ENCODE peak calls at places on chromosomes 2 and 18, in nine cellular contexts. U is aorta; Y is breast epithelium; C is GM23248; W is transverse colon; K is body of pancreas; P is suprapubic skin; R is cardiac muscle cell; X is CD4-positive, alpha-beta memory T cell. M is an unnamed sample. For H3K9me3 and H3K36me3, the result is how much of the 10 kb centered on the place peaks cover.

GRCh38 chr2:11430729-11431128 is 35.2 kb downstream of the E2F6 start:
- DNase-seq in U (no peak), Y (peak), C (no peak), W (peak), K (no peak), P (no peak), R (no peak), X (no peak), M (no peak)

GRCh38 chr2:85265304-85265703 is 62.5 kb downstream of the TGOLN2 start:
- DNase-seq in U (peak), Y (no peak), C (no peak), W (no peak), K (no peak), P (no peak), R (no peak), X (no peak), M (peak)

GRCh38 chr2:50535971-50536759 is 495.8 kb downstream of the NRXN1 start:
- DNase-seq in U (no peak), Y (no peak), C (peak), W (no peak), K (no peak), P (no peak), R (peak), X (no peak), M (no peak)

GRCh38 chr18:55100817-55101457 is 141.7 kb upstream of the CCDC68 start:
- DNase-seq in U (no peak), Y (no peak), C (peak), W (no peak), K (no peak), P (no peak), R (no peak), X (no peak), M (no peak)

GRCh38 chr18:32010124-32010745 is 8.4 kb upstream of the RNF125 start:
- DNase-seq in U (no peak), Y (no peak), C (peak), W (no peak), K (no peak), P (no peak), R (no peak), X (no peak), M (no peak)

GRCh38 chr2:150127271-150127990 is 360.0 kb downstream of the RND3 start:
- DNase-seq in U (no peak), Y (no peak), C (peak), W (no peak), K (no peak), P (no peak), R (no peak), X (no peak), M (no peak)

GRCh38 chr2:46985512-46985911 is 69.9 kb upstream of the MCFD2 start:
- DNase-seq in U (no peak), Y (no peak), C (peak), W (no peak), K (no peak), P (no peak), R (no peak), X (no peak), M (peak)

GRCh38 chr2:226002438-226002837 is 602.9 kb downstream of the NYAP2 start:
- DNase-seq in U (peak), Y (no peak), C (peak), W (no peak), K (no peak), P (no peak), R (no peak), X (no peak), M (no peak)

GRCh38 chr2:199018826-199019225 is 438.9 kb downstream of the SATB2 start:
- DNase-seq in U (no peak), Y (no peak), C (peak), W (no peak), K (no peak), P (no peak), R (no peak), X (no peak), M (no peak)

GRCh38 chr2:191333911-191334357 is 88.7 kb downstream of the MYO1B start:
- DNase-seq in U (no peak), Y (no peak), C (peak), W (no peak), K (no peak), P (no peak), R (no peak), X (no peak), M (no peak)

GRCh38 chr2:212037062-212037461 is 501.5 kb downstream of the ERBB4 start:
- DNase-seq in U (no peak), Y (no peak), C (no peak), W (no peak), K (no peak), P (no peak), R (no peak), X (no peak), M (no peak)

GRCh38 chr2:72916743-72917137 is 579 bp upstream of the EMX1 start:
- DNase-seq in U (no peak), Y (no peak), C (no peak), W (no peak), K (peak), P (no peak), R (no peak), X (no peak), M (no peak)

GRCh38 chr2:240024766-240025165 is 376 bp downstream of the NDUFA10 start:
- DNase-seq in U (no peak), Y (peak), C (peak), W (no peak), K (no peak), P (no peak), R (peak), X (no peak), M (no peak)

GRCh38 chr2:137828624-137829023 is 135.6 kb upstream of the HNMT start:
- DNase-seq in U (no peak), Y (no peak), C (no peak), W (no peak), K (no peak), P (no peak), R (no peak), X (no peak), M (no peak)

GRCh38 chr2:96618599-96619283 is 19.4 kb downstream of the KANSL3 start:
- DNase-seq in U (peak), Y (no peak), C (peak), W (no peak), K (no peak), P (no peak), R (no peak), X (no peak), M (no peak)

GRCh38 chr2:45806563-45807358 is 155.3 kb downstream of the PRKCE start:
- DNase-seq in U (no peak), Y (no peak), C (no peak), W (no peak), K (no peak), P (peak), R (no peak), X (no peak), M (no peak)

GRCh38 chr2:70305531-70305930 is 3.7 kb upstream of the FAM136A start:
- DNase-seq in U (no peak), Y (no peak), C (peak), W (no peak), K (no peak), P (peak), R (no peak), X (no peak), M (no peak)

GRCh38 chr2:109247340-109247739 is 118.3 kb downstream of the SH3RF3 start:
- DNase-seq in U (no peak), Y (no peak), C (no peak), W (peak), K (no peak), P (peak), R (no peak), X (no peak), M (no peak)

GRCh38 chr2:99106905-99107304 is 34.6 kb upstream of the C2orf15 start:
- DNase-seq in U (no peak), Y (no peak), C (peak), W (no peak), K (no peak), P (no peak), R (no peak), X (no peak), M (no peak)

GRCh38 chr2:217945530-217945929 is 57.3 kb downstream of the TNS1 start:
- DNase-seq in U (no peak), Y (no peak), C (no peak), W (no peak), K (peak), P (peak), R (no peak), X (no peak), M (peak)

GRCh38 chr2:46535360-46535759 is 56.0 kb downstream of the TMEM247 start:
- DNase-seq in U (no peak), Y (no peak), C (no peak), W (no peak), K (no peak), P (no peak), R (no peak), X (peak), M (no peak)

GRCh38 chr2:127261835-127262234 is 32.1 kb downstream of the ERCC3 start:
- DNase-seq in U (no peak), Y (no peak), C (no peak), W (no peak), K (no peak), P (no peak), R (no peak), X (no peak), M (no peak)

GRCh38 chr2:127256866-127257265 is 36.8 kb upstream of the CYP27C1 start:
- DNase-seq in U (no peak), Y (no peak), C (no peak), W (no peak), K (no peak), P (no peak), R (no peak), X (no peak), M (no peak)

GRCh38 chr2:127255721-127256120 is 35.6 kb upstream of the CYP27C1 start:
- DNase-seq in U (no peak), Y (no peak), C (no peak), W (no peak), K (no peak), P (no peak), R (no peak), X (no peak), M (no peak)

GRCh38 chr2:127256381-127256780 is 36.3 kb upstream of the CYP27C1 start:
- DNase-seq in U (no peak), Y (no peak), C (no peak), W (no peak), K (no peak), P (no peak), R (no peak), X (no peak), M (no peak)

DNA sequence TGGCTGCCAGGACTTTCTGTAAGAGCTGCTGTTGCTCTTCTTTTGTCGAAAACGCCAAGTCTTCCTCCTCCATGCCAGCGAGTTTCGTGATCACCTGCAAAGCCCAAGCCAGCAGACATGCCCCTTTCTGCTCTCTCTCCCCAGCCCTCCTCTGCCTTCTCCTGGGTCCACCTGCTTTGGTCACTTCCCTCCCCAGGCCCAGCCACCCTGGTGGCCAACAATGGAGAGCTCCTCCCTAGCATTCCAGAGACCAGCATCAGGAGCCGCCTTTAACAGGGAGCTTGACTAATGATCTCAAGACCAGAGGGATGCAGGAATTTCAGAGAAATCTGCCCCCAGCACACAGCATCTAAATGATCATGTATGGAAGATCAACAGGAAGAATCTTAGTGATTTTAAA is 34.6 kb downstream of the ERCC3 start:
- DNase-seq in U (no peak), Y (no peak), C (no peak), W (no peak), K (no peak), P (no peak), R (no peak), X (no peak), M (no peak)
- H3K9me3 ChIP-seq in U (under half), Y (under half), C (under half), W (under half), K (under half), P (under half), R (under half), X (under half), M (under half)

GRCh38 chr2:203279288-203279687 is 40.5 kb downstream of the CYP20A1 start:
- DNase-seq in U (no peak), Y (no peak), C (no peak), W (no peak), K (no peak), P (no peak), R (no peak), X (no peak), M (no peak)

GRCh38 chr2:203286532-203286931 is 41.7 kb upstream of the ABI2 start:
- DNase-seq in U (no peak), Y (no peak), C (no peak), W (no peak), K (no peak), P (no peak), R (no peak), X (no peak), M (no peak)

GRCh38 chr2:203282101-203282500 is 43.3 kb downstream of the CYP20A1 start:
- DNase-seq in U (no peak), Y (no peak), C (no peak), W (no peak), K (no peak), P (no peak), R (no peak), X (no peak), M (no peak)

GRCh38 chr2:203280428-203281064 is 41.7 kb downstream of the CYP20A1 start:
- DNase-seq in U (no peak), Y (no peak), C (peak), W (no peak), K (no peak), P (no peak), R (no peak), X (no peak), M (no peak)
- H3K36me3 ChIP-seq in U (under half), Y (under half), C (half or more), W (under half), K (under half), P (half or more), R (under half), X (under half), M (half or more)

GRCh38 chr2:33073018-33073417 is 126.3 kb downstream of the LTBP1 start:
- DNase-seq in U (no peak), Y (no peak), C (peak), W (no peak), K (no peak), P (no peak), R (no peak), X (no peak), M (no peak)
- H3K27ac ChIP-seq in U (peak), Y (no peak), C (no peak), W (no peak), K (no peak), P (no peak), R (no peak), X (no peak), M (no peak)

DNA sequence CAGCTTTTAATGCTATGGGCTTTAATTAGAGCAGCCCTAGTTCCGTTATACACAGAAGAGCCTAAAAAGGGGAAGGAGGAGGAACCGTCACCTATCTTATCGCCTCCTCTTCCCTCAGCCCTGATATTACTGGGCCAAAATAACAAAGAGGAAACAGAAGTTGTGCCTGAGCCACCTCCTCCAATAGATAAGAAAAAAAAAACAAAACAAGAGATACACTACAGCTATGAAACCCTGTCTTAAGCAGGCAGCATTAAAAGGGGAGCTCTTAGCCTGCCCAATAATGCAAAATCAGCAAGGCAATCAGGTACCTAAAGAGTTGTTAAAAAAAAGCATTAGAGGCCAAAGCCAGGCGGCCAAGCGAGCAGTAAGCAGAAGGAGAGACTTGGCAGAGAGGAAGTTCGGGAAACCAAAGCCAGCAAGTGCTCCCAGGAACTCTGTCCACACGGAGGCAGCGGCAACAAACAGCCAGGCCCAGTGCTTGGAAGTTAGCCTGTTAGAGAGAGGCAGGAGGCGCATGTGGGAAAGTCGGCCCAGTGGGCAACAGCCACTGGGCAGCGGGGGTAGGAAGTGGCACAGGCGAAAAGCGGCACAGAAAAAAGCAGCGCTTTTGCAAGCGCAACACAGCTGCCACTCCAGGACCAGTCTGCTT is 41.8 kb upstream of the PDK1 start:
- DNase-seq in U (peak), Y (no peak), C (no peak), W (no peak), K (no peak), P (no peak), R (no peak), X (no peak), M (no peak)
- H3K9me3 ChIP-seq in U (under half), Y (under half), C (under half), W (under half), K (under half), P (under half), R (under half), X (under half), M (under half)

GRCh38 chr18:220708-221107 is 47.1 kb downstream of the THOC1 start:
- DNase-seq in U (no peak), Y (no peak), C (no peak), W (no peak), K (no peak), P (no peak), R (no peak), X (no peak), M (no peak)
- H3K36me3 ChIP-seq in U (under half), Y (under half), C (half or more), W (under half), K (under half), P (half or more), R (half or more), X (under half), M (under half)